ENCODE peak calls at places on chromosomes 6 and 20, in four cellular contexts. Y is GM12878, T is IMR-90, Z is K562. K is an unnamed sample.

GRCh38 chr6:165729307-165729936 is 66.4 kb upstream of the PDE10A start:
- DNase-seq in Y (no peak), T (peak; percentile 10), Z (peak; percentile 85), K (peak; percentile 84)

GRCh38 chr6:106560966-106561740 is 68.1 kb downstream of the RTN4IP1 start:
- DNase-seq in T (peak; percentile 71), Z (no peak), Y (no peak), K (no peak)

GRCh38 chr20:36573798-36574277 is 441 bp downstream of the TGIF2 start:
- DNase-seq in T (no peak), Z (peak; percentile 70), Y (no peak), K (no peak)

GRCh38 chr6:46022110-46022948 is 6.7 kb upstream of the CLIC5 start:
- DNase-seq in Y (no peak), T (no peak), Z (no peak), K (no peak)

GRCh38 chr20:43448748-43449535 is 8.8 kb upstream of the SRSF6 start:
- DNase-seq in T (peak; percentile 33), Y (peak; percentile 13), Z (peak; percentile 64), K (no peak)

GRCh38 chr20:60765821-60766403 is 486.1 kb upstream of the CDH4 start:
- DNase-seq in T (no peak), Z (no peak), Y (no peak), K (no peak)

GRCh38 chr20:32113861-32114260 is 4.3 kb downstream of the TM9SF4 start:
- DNase-seq in T (no peak), Y (no peak), Z (no peak), K (no peak)

GRCh38 chr20:41316602-41317535 is 662 bp downstream of the ZHX3 start:
- DNase-seq in T (peak; percentile 93), Z (peak; percentile 94), Y (no peak), K (no peak)

GRCh38 chr20:13262701-13263335 is 41.7 kb downstream of the ISM1 start:
- DNase-seq in Y (no peak), T (no peak), Z (no peak), K (no peak)

GRCh38 chr20:23235173-23236027 is 115.2 kb upstream of the NXT1 start:
- DNase-seq in Y (no peak), T (peak; percentile 54), Z (peak; percentile 61), K (peak; percentile 71)

GRCh38 chr6:70375166-70375565 is 38.1 kb upstream of the FAM135A start:
- DNase-seq in Y (no peak), T (peak; percentile 49), Z (no peak), K (no peak)

GRCh38 chr6:37308084-37308817 is 45.5 kb upstream of the RNF8 start:
- DNase-seq in T (peak; percentile 76), Y (no peak), Z (no peak), K (no peak)

GRCh38 chr6:2865270-2866182 is 23.9 kb upstream of the SERPINB1 start:
- DNase-seq in Y (no peak), Z (no peak), T (peak; percentile 58), K (no peak)

GRCh38 chr6:30357678-30358339 is 12.9 kb downstream of the RPP21 start:
- DNase-seq in Z (peak; percentile 51), Y (no peak), T (peak; percentile 74), K (peak; percentile 71)

GRCh38 chr6:18823782-18824386 is 436.7 kb downstream of the RNF144B start:
- DNase-seq in Z (peak; percentile 57), Y (no peak), T (peak; percentile 1), K (peak; percentile 90)

GRCh38 chr20:58398254-58398653 is 9.2 kb downstream of the VAPB start:
- DNase-seq in T (no peak), Z (no peak), Y (no peak), K (no peak)

GRCh38 chr20:5168582-5169396 is 42.0 kb downstream of the CDS2 start:
- DNase-seq in Y (no peak), T (peak; percentile 38), Z (no peak), K (no peak)

GRCh38 chr6:92459606-92460005 is 959.8 kb downstream of the EPHA7 start:
- DNase-seq in Z (no peak), Y (no peak), T (no peak), K (no peak)

GRCh38 chr20:6029538-6029937 is 24.3 kb downstream of the LRRN4 start:
- DNase-seq in Y (no peak), T (no peak), Z (no peak), K (no peak)

GRCh38 chr20:1101533-1101932 is 16.9 kb upstream of the PSMF1 start:
- DNase-seq in Z (no peak), T (no peak), Y (no peak), K (no peak)

GRCh38 chr6:7532821-7533220 is 8.7 kb upstream of the DSP start:
- DNase-seq in Y (no peak), T (no peak), Z (no peak), K (no peak)

GRCh38 chr6:11766589-11767450 is 11.8 kb downstream of the ADTRP start:
- DNase-seq in Y (no peak), Z (no peak), T (peak; percentile 98), K (no peak)

GRCh38 chr6:132130530-132131298 is 179.5 kb upstream of the CCN2 start:
- DNase-seq in Z (no peak), Y (no peak), T (peak; percentile 68), K (no peak)

GRCh38 chr6:110331383-110331782 is 26.8 kb downstream of the METTL24 start:
- DNase-seq in Z (no peak), T (no peak), Y (no peak), K (no peak)

GRCh38 chr20:48787861-48788375 is 39.9 kb downstream of the PREX1 start:
- DNase-seq in Y (no peak), T (peak; percentile 47), Z (no peak), K (no peak)

GRCh38 chr6:34589633-34590139 is 33.6 kb upstream of the SPDEF start:
- DNase-seq in Y (no peak), Z (no peak), T (no peak), K (no peak)

GRCh38 chr6:156557269-156557885 is 219.8 kb upstream of the ARID1B start:
- DNase-seq in Y (no peak), T (peak; percentile 28), Z (no peak), K (no peak)

GRCh38 chr6:80527552-80528052 is 421.1 kb downstream of the BCKDHB start:
- DNase-seq in Z (no peak), T (peak; percentile 17), Y (no peak), K (no peak)

GRCh38 chr20:51711426-51711825 is 56.8 kb downstream of the ATP9A start:
- DNase-seq in Y (no peak), Z (no peak), T (no peak), K (no peak)

GRCh38 chr20:51710503-51710902 is 57.7 kb downstream of the ATP9A start:
- DNase-seq in T (no peak), Z (no peak), Y (no peak), K (no peak)

GRCh38 chr20:51713213-51713598 is 55.0 kb downstream of the ATP9A start:
- DNase-seq in Y (no peak), T (no peak), Z (no peak), K (no peak)

GRCh38 chr20:51715028-51715872 is 52.9 kb downstream of the ATP9A start:
- DNase-seq in Y (no peak), Z (no peak), T (no peak), K (no peak)

GRCh38 chr20:51712501-51713212 is 55.5 kb downstream of the ATP9A start:
- DNase-seq in Y (no peak), Z (peak; percentile 28), T (peak; percentile 39), K (no peak)
- TF ChIP-seq CHD1 in Y (no peak), Z (no peak), T (no peak), K (no peak)

GRCh38 chr6:151647871-151648639 is 154.2 kb downstream of the CCDC170 start:
- DNase-seq in Z (no peak), Y (no peak), T (no peak), K (peak; percentile 61)
- TF ChIP-seq CHD1 in Z (no peak), Y (no peak), T (no peak), K (no peak)

GRCh38 chr6:159759645-159760044 is 2.2 kb upstream of the ACAT2 start:
- DNase-seq in T (no peak), Z (no peak), Y (no peak), K (no peak)

GRCh38 chr6:159761873-159762680 is at the start of gene ACAT2:
- DNase-seq in Z (peak; percentile 99), Y (peak; percentile 78), T (peak; percentile 92), K (peak; percentile 86)

GRCh38 chr6:159760602-159761057 is 1.2 kb upstream of the ACAT2 start:
- DNase-seq in Z (no peak), T (peak; percentile 64), Y (no peak), K (peak; percentile 52)

GRCh38 chr6:159762681-159763293 is 942 bp downstream of the ACAT2 start:
- DNase-seq in T (no peak), Z (peak; percentile 55), Y (no peak), K (no peak)

DNA sequence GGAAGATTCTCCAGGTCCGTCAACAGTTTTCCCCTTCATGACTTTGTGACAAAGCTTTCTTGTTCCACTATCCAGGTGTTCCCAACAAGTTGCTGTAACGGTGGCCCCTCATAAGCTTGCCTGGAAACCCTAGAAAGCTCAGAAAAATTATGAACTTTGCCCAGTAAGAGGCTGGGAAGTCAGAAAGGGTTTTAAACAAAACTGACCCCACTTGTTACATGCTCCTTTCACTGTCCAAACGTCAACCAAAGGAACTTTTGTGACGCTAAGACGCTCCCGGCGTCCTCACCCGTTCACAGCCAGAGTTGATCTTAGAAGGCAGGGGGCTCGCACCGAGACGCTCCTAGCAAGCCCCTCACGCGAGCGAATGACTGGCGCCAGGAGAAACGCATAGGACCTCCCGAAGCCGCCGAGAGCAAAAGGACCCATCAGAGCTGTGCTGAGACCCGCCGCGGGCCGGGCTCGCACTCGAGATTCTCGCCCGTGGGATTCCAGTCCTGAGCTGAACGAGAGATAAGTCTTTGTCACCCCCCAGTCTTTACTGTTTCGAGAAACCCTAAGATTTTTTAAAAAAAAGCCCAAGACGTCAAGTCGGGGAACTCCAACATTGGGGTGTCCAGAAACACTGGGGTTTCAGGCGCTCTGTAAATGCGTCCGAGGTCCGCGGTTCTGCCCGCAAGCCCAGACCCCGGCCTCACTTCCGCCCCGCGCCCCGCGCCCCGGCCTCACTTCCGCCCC is 541 bp upstream of the ACAT2 start:
- DNase-seq in Z (peak; percentile 30), Y (no peak), T (no peak), K (no peak)
- TF ChIP-seq CHD1 in Z (peak; percentile 85), Y (no peak), T (no peak), K (no peak)

GRCh38 chr20:9403481-9403880 is 110.9 kb upstream of the LAMP5 start:
- DNase-seq in T (no peak), Z (no peak), Y (no peak), K (no peak)

GRCh38 chr20:9401381-9401780 is 113.0 kb upstream of the LAMP5 start:
- DNase-seq in T (no peak), Y (no peak), Z (no peak), K (no peak)

GRCh38 chr20:9392892-9393857 is 121.2 kb upstream of the LAMP5 start:
- DNase-seq in T (peak; percentile 73), Z (peak; percentile 6), Y (no peak), K (peak; percentile 65)

GRCh38 chr20:9400371-9401025 is 113.9 kb upstream of the LAMP5 start:
- DNase-seq in T (peak; percentile 20), Z (no peak), Y (no peak), K (no peak)

DNA sequence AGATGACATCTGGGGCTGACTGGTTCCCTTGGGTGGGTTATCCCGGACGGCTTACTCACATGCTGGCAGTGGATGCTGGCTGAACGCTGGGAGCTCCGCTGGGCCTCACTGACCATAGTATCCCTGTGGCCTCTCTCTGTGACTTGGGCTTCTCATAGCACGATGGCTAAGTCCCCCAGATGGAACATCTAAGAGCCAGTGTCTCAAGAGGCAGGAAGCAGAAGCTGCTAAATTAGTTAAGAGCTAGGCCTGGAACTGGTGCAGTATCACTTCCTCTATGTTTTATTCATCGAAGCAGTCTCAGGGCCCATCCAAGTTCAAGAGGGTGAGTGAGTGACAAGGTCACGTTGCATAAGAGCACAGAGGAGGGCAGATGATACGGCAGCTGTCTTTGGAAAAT is 116.5 kb upstream of the LAMP5 start:
- DNase-seq in Y (no peak), Z (no peak), T (no peak), K (no peak)
- TF ChIP-seq CHD1 in Y (no peak), Z (no peak), T (no peak), K (no peak)

K was measured in H1.